ENCODE peak calls at places on chromosomes 7 and 10, in seven cellular contexts. G is hepatocyte, Y is IMR-90, N is OCI-LY7, O is A549, R is mammary epithelial cell, X is fibroblast of lung. Q is an unnamed sample.

GRCh38 chr10:9069136-9069535 is 1014.6 kb downstream of the GATA3 start:
- DNase-seq in X (no peak), N (no peak), R (peak; percentile 85), Y (no peak), O (peak; percentile 11), G (no peak), Q (peak; percentile 50)

GRCh38 chr7:135919071-135919841 is 57.9 kb downstream of the MTPN start:
- DNase-seq in R (no peak), X (no peak), G (no peak), N (no peak), O (no peak), Y (no peak), Q (no peak)

GRCh38 chr10:5938291-5938690 is 39.1 kb downstream of the IL15RA start:
- DNase-seq in R (no peak), G (no peak), Y (no peak), N (no peak), O (no peak), X (no peak), Q (no peak)

GRCh38 chr10:21340341-21340740 is 185.1 kb downstream of the SKIDA1 start:
- DNase-seq in R (no peak), N (no peak), O (no peak), G (no peak), Y (no peak), X (peak; percentile 42), Q (no peak)

GRCh38 chr10:99787782-99788181 is 5.3 kb downstream of the ABCC2 start:
- DNase-seq in N (no peak), R (no peak), O (no peak), Y (no peak), X (no peak), G (no peak), Q (no peak)

GRCh38 chr10:8056891-8057331 is 2.4 kb downstream of the GATA3 start:
- DNase-seq in Y (no peak), N (peak; percentile 30), R (peak; percentile 48), X (no peak), O (no peak), G (no peak), Q (no peak)

GRCh38 chr10:24341897-24342296 is 133.0 kb downstream of the KIAA1217 start:
- DNase-seq in N (no peak), X (no peak), G (no peak), O (no peak), R (no peak), Y (no peak), Q (no peak)

GRCh38 chr10:103072276-103072675 is 120.8 kb downstream of the NT5C2 start:
- DNase-seq in G (no peak), N (no peak), Y (no peak), X (no peak), O (no peak), R (no peak), Q (no peak)

GRCh38 chr7:97731736-97732370 is at the start of gene TAC1:
- DNase-seq in N (no peak), G (peak; percentile 35), X (peak; percentile 11), R (no peak), Y (no peak), O (no peak), Q (peak; percentile 4)

GRCh38 chr10:73867871-73868631 is 6.3 kb downstream of the CAMK2G start:
- DNase-seq in O (no peak), N (no peak), R (no peak), G (no peak), X (no peak), Y (no peak), Q (no peak)

GRCh38 chr7:95772771-95773581 is 622 bp downstream of the DYNC1I1 start:
- DNase-seq in G (peak; percentile 32), R (peak; percentile 2), N (no peak), X (peak; percentile 14), Y (no peak), O (no peak), Q (peak; percentile 15)

GRCh38 chr7:51080622-51081269 is 235.9 kb downstream of the COBL start:
- DNase-seq in Y (no peak), X (no peak), O (no peak), R (no peak), N (no peak), G (no peak), Q (no peak)

GRCh38 chr7:9983048-9983447 is 990.6 kb upstream of the PHF14 start:
- DNase-seq in Y (no peak), R (no peak), X (no peak), G (no peak), O (no peak), N (no peak), Q (no peak)

GRCh38 chr7:101723835-101724234 is 93.6 kb upstream of the CUX1 start:
- DNase-seq in X (no peak), N (no peak), Y (no peak), O (no peak), G (peak; percentile 3), R (no peak), Q (no peak)

GRCh38 chr10:13382759-13383753 is 35.0 kb upstream of the SEPHS1 start:
- DNase-seq in R (peak; percentile 35), X (no peak), O (no peak), G (peak; percentile 72), Y (no peak), N (no peak), Q (no peak)

GRCh38 chr10:86363184-86363832 is 3.3 kb downstream of the GRID1 start:
- DNase-seq in R (peak; percentile 26), N (no peak), X (no peak), O (peak; percentile 58), G (peak; percentile 81), Y (no peak), Q (no peak)

GRCh38 chr10:112335104-112335840 is 38.6 kb upstream of the ACSL5 start:
- DNase-seq in X (no peak), G (no peak), O (peak; percentile 9), R (no peak), N (no peak), Y (peak; percentile 27), Q (no peak)

GRCh38 chr10:75283150-75284096 is 47.7 kb upstream of the COMTD1 start:
- DNase-seq in X (peak; percentile 80), N (no peak), Y (peak; percentile 74), O (no peak), G (peak; percentile 75), R (peak; percentile 14), Q (peak; percentile 84)

GRCh38 chr7:141737118-141737835 is 881 bp upstream of the SSBP1 start:
- DNase-seq in O (peak; percentile 33), Y (no peak), R (peak; percentile 43), X (peak; percentile 38), G (peak; percentile 34), N (peak; percentile 36), Q (no peak)

GRCh38 chr7:149856583-149856982 is 17.2 kb upstream of the ATP6V0E2 start:
- DNase-seq in O (no peak), X (no peak), N (no peak), G (no peak), R (no peak), Y (no peak), Q (no peak)
- H3K4me2 ChIP-seq in O (no peak overlapping the region), X (no peak overlapping the region), N (no peak overlapping the region), G (no peak overlapping the region), R (no peak overlapping the region), Y (no peak overlapping the region), Q (no peak overlapping the region)

GRCh38 chr7:83005410-83005809 is 157.3 kb downstream of the PCLO start:
- DNase-seq in Y (no peak), G (peak; percentile 11), O (peak; percentile 43), R (no peak), N (peak; percentile 31), X (peak; percentile 18), Q (no peak)
- TF ChIP-seq CTCF in Y (no peak), G (no peak), O (peak; percentile 26), R (peak; percentile 8), N (peak; percentile 57), X (peak; percentile 31), Q (no peak)

GRCh38 chr10:55627526-55628170 is 733.4 kb downstream of the ZWINT start:
- DNase-seq in O (no peak), N (no peak), G (peak; percentile 22), X (no peak), R (no peak), Y (no peak), Q (no peak)

GRCh38 chr10:55629792-55630490 is 731.1 kb downstream of the ZWINT start:
- DNase-seq in R (no peak), Y (peak; percentile 4), X (peak; percentile 76), G (peak; percentile 77), O (peak; percentile 75), N (no peak), Q (peak; percentile 31)

GRCh38 chr10:55628260-55628701 is 732.8 kb downstream of the ZWINT start:
- DNase-seq in R (no peak), O (peak; percentile 9), G (peak; percentile 34), Y (no peak), X (peak; percentile 12), N (no peak), Q (no peak)

GRCh38 chr10:55631071-55631654 is 729.9 kb downstream of the ZWINT start:
- DNase-seq in G (peak; percentile 90), Y (no peak), R (peak; percentile 27), X (peak; percentile 53), O (peak; percentile 70), N (no peak), Q (peak; percentile 25)

DNA sequence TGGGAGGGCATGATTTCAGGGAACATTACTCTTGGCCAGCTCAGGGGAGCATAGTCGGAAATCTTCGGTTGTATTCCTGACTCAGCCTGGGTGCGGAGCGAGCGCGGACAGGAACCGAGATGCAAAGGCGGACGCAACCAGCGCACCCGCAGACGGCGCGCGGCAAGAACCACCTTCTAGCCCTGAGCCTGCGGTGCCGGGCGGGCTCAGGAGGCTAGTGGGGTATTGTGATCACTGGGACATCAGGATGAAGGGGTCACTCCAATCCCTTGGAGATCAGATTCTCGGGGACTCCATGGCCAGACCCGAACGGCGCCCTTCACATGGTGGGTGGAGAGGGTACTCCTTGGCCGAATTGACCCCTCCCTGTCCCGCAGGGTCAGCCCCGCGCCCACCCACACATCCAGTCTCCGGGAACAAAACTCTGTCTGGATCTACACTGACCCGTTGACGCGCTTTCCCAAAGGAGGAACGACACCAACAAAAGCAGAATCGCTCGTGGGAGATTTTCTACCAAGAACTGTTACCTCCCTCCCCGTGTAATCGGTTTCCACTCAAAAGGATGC is 730.5 kb downstream of the ZWINT start:
- DNase-seq in X (peak; percentile 32), G (peak; percentile 38), N (no peak), Y (no peak), R (no peak), O (no peak), Q (no peak)
- H3K4me2 ChIP-seq in X (peak overlapping the region; percentile 60), G (peak overlapping the region; percentile 98), N (no peak overlapping the region), Y (no peak overlapping the region), R (peak overlapping the region; percentile 83), O (peak overlapping the region; percentile 87), Q (peak overlapping the region; percentile 86)

GRCh38 chr10:42490368-42490767 is 148.0 kb downstream of the ZNF33B start:
- DNase-seq in O (no peak), Y (no peak), R (no peak), X (no peak), G (no peak), N (no peak), Q (no peak)

GRCh38 chr10:42491801-42492200 is 146.6 kb downstream of the ZNF33B start:
- DNase-seq in R (no peak), N (no peak), G (no peak), O (no peak), Y (no peak), X (no peak), Q (no peak)

GRCh38 chr10:42491001-42491592 is 147.3 kb downstream of the ZNF33B start:
- DNase-seq in N (no peak), R (peak; percentile 43), G (no peak), Y (peak; percentile 16), O (no peak), X (peak; percentile 13), Q (peak; percentile 1)

DNA sequence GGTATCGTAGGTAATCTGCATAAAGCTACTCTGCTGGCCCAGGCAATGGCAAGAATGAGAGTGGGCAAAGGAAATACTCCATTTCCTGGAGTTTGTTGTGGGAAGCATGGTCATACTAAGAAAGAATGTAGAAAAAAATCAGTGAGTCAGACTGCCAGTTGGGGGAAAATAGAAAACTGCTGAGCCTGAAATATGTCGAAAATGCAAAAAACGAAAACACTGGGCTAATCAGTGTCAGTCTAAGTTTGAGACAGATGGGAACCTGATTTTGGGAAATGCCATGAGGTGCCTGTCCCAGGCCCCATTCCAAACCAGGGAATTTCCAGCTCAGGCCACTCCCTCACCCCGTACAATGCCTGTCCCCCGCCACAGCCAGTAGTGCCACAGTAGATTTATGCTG is 150.0 kb downstream of the ZNF33B start:
- DNase-seq in Y (peak; percentile 31), N (no peak), G (no peak), X (peak; percentile 39), R (peak; percentile 2), O (no peak), Q (no peak)
- TF ChIP-seq CTCF in Y (no peak), N (no peak), G (no peak), X (no peak), R (no peak), O (no peak), Q (no peak)

Q was measured in astrocyte.